ENCODE peak calls at places on chromosomes 3 and 15, in seven cellular contexts. Y, G, J, O, Q, Z and T are unnamed samples.

GRCh38 chr3:195701042-195701910 is 19.5 kb upstream of the MUC20 start:
- DNase-seq in G (no peak), Z (no peak), Y (no peak), Q (no peak), J (no peak), O (no peak), T (peak)

GRCh38 chr3:71659758-71660666 is 65.2 kb downstream of the EIF4E3 start:
- DNase-seq in G (no peak), Q (no peak), J (peak), Y (no peak), O (no peak), Z (no peak), T (peak)

GRCh38 chr3:110754207-110754916 is 317.3 kb upstream of the NECTIN3 start:
- DNase-seq in Y (no peak), O (no peak), Z (no peak), G (no peak), Q (no peak), J (no peak), T (no peak)

GRCh38 chr3:50256978-50257890 is 11.7 kb upstream of the SEMA3B start:
- DNase-seq in J (no peak), Y (no peak), Q (no peak), G (peak), O (no peak), Z (no peak), T (no peak)

GRCh38 chr15:99440551-99441426 is 125.0 kb upstream of the MEF2A start:
- DNase-seq in O (no peak), J (peak), Q (no peak), G (no peak), Z (no peak), Y (peak), T (peak)

GRCh38 chr3:38003371-38003816 is 12.8 kb downstream of the VILL start:
- DNase-seq in J (peak), Z (peak), Q (peak), O (no peak), G (peak), Y (peak), T (peak)

GRCh38 chr15:58903232-58903631 is 30.2 kb downstream of the SLTM start:
- DNase-seq in J (no peak), Z (no peak), G (no peak), Q (no peak), Y (no peak), O (no peak), T (no peak)

GRCh38 chr3:62587579-62588031 is 214.3 kb upstream of the FEZF2 start:
- DNase-seq in O (no peak), Q (no peak), Z (no peak), G (no peak), J (no peak), Y (peak), T (peak)

GRCh38 chr3:42652611-42653302 is 740 bp upstream of the ZBTB47 start:
- DNase-seq in J (peak), Z (no peak), O (no peak), G (no peak), Q (no peak), Y (peak), T (peak)

GRCh38 chr3:108001457-108001856 is 89.4 kb downstream of the CD47 start:
- DNase-seq in J (no peak), O (no peak), Y (no peak), Z (no peak), Q (no peak), G (no peak), T (no peak)

GRCh38 chr3:5055352-5056004 is 66.6 kb upstream of the ARL8B start:
- DNase-seq in O (no peak), G (no peak), J (no peak), Q (no peak), Z (no peak), Y (no peak), T (no peak)

GRCh38 chr3:100402150-100402706 is 889 bp downstream of the LNP1 start:
- DNase-seq in J (no peak), O (no peak), Z (no peak), Y (peak), G (peak), Q (no peak), T (no peak)

GRCh38 chr3:12793701-12794100 is 2.8 kb upstream of the CAND2 start:
- DNase-seq in J (no peak), Q (no peak), Z (no peak), G (no peak), O (no peak), Y (no peak), T (no peak)

GRCh38 chr3:40661285-40661684 is 136.5 kb downstream of the ZNF621 start:
- DNase-seq in G (no peak), Q (no peak), Y (no peak), J (no peak), O (no peak), Z (no peak), T (no peak)

GRCh38 chr3:188692700-188693099 is 479.1 kb upstream of the TPRG1 start:
- DNase-seq in G (no peak), O (no peak), Y (no peak), Z (no peak), J (no peak), Q (no peak), T (no peak)